ENCODE peak calls at places on chromosomes 12 and 14, in six cellular contexts. A is heart right ventricle, L is fibroblast of pulmonary artery, F is GM23248, D is foreskin fibroblast, B is HCT116. T is an unnamed sample.
A peak's percentile ranks its signal among the peaks of the same experiment; 100 is the strongest.

GRCh38 chr14:90600619-90601018 is 203.8 kb downstream of the CALM1 start:
- DNase-seq in A (no peak), L (no peak), F (no peak), D (no peak), B (no peak), T (no peak)

GRCh38 chr12:102406033-102406584 is 74.3 kb downstream of the IGF1 start:
- DNase-seq in A (peak; percentile 40), L (peak; percentile 22), F (peak; percentile 6), D (no peak), B (no peak), T (no peak)

GRCh38 chr14:50363734-50364113 is 33.0 kb downstream of the CDKL1 start:
- DNase-seq in A (no peak), L (peak; percentile 52), F (peak; percentile 69), D (peak; percentile 27), B (no peak), T (no peak)

GRCh38 chr14:77469041-77469440 is 11.1 kb downstream of the AHSA1 start:
- DNase-seq in A (no peak), L (no peak), F (no peak), D (no peak), B (no peak), T (no peak)

GRCh38 chr12:104886418-104887401 is 71.4 kb downstream of the SLC41A2 start:
- DNase-seq in A (no peak), L (peak; percentile 72), F (peak; percentile 50), D (peak; percentile 64), B (peak; percentile 15), T (no peak)

GRCh38 chr14:99260116-99260515 is 11.9 kb downstream of the BCL11B start:
- DNase-seq in A (no peak), L (no peak), F (no peak), D (no peak), B (no peak), T (no peak)

GRCh38 chr12:9120487-9121184 is 4.9 kb upstream of the A2M start:
- DNase-seq in A (no peak), L (no peak), F (no peak), D (no peak), B (no peak), T (no peak)

GRCh38 chr12:92144045-92144630 is 1.5 kb downstream of the BTG1 start:
- DNase-seq in A (peak; percentile 84), L (peak; percentile 98), F (peak; percentile 95), D (peak; percentile 95), B (peak; percentile 66), T (peak; percentile 89)

GRCh38 chr14:25049559-25050493 is at the start of gene STXBP6:
- DNase-seq in A (peak; percentile 74), L (peak; percentile 55), F (peak; percentile 92), D (peak; percentile 73), B (no peak), T (no peak)

DNA sequence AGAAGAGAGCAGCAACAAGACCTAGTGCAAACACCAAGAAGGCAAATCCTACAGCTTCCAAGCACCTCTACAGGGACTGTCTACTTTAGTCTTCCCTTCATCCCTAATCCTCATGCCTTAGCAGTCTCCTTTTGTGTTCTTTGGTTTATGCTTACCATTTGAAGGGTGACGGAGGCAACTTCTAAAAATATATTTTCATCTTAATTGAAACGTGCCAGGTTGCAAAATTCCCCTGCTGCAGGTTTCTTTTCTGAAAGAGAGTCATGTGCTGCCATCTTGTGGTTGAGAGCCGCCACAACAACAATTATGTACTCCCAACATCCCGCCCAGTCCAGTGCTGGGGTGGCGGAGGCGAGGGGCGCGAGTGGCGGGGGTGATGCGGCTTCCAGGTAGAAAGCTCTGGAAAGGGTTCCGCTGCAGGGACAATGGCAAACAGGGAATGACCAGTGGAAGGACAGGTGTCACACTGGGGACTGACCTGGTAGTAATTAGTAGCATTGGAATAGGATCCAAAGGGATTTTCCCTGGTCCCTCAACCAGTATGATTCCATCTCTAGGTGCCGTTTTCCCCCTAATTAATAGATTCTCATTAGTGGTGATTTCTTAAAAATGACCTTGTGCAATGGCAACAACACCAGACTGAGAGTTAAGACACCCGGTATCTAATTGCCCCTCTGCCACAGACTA is 80.3 kb upstream of the GNG2 start:
- DNase-seq in A (peak; percentile 69), L (peak; percentile 72), F (peak; percentile 72), D (peak; percentile 30), B (peak; percentile 49), T (no peak)
- H3K4me3 ChIP-seq in A (no peak overlapping the region), L (no peak overlapping the region), F (peak overlapping the region; percentile 53), D (no peak overlapping the region), B (no peak overlapping the region), T (no peak overlapping the region)

DNA sequence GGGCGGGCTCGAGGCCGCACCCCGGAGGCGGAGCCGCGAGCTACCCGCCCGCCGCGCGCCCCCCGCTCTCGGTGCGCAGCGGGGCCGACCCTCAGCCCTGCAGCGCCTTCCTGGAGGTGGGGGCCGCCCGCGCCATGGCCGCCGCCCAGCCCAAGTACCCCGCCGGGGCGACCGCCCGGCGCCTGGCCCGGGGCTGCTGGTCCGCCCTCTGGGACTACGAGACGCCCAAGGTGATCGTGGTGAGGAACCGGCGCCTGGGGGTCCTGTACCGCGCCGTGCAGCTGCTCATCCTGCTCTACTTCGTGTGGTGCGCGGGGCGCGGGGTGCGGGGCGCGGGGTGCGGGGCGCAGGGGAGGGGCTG is at the start of gene P2RX2:
- DNase-seq in A (no peak), L (no peak), F (no peak), D (no peak), B (no peak), T (no peak)
- H3K4me3 ChIP-seq in A (no peak within 1 kb of the TSS), L (no peak within 1 kb of the TSS), F (no peak within 1 kb of the TSS), D (no peak within 1 kb of the TSS), B (no peak within 1 kb of the TSS), T (no peak within 1 kb of the TSS)

DNA sequence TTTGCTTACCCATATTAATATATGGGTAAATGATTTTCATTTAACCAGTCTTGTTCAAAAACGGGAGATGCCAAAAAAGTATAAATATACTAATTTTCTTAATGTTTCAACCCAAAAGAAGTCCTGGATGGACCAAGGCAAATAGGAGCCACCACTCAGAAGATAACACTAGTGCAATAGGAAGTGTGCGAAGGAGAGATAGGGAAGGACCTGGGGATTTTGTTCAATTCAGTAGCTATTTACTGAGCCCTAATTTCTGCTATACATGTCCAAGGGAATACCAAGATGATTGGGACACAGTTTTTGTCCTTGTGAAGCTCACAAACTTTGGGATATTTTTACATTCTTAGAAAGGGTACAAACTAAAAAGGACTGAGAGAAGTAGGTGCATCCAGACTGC is 1.5 kb downstream of the CMAS start:
- DNase-seq in A (no peak), L (no peak), F (no peak), D (no peak), B (no peak), T (no peak)
- H3K4me3 ChIP-seq in A (peak overlapping the region; percentile 99), L (peak overlapping the region; percentile 90), F (peak overlapping the region; percentile 95), D (no peak overlapping the region), B (no peak overlapping the region), T (no peak overlapping the region)

GRCh38 chr14:68789002-68789797 is 3.7 kb downstream of the ZFP36L1 start:
- DNase-seq in A (peak; percentile 88), L (peak; percentile 76), F (peak; percentile 88), D (no peak), B (no peak), T (no peak)
- H3K4me3 ChIP-seq in A (peak overlapping the region; percentile 90), L (peak overlapping the region; percentile 100), F (peak overlapping the region; percentile 80), D (peak overlapping the region; percentile 80), B (peak overlapping the region; percentile 89), T (peak overlapping the region; percentile 99)

DNA sequence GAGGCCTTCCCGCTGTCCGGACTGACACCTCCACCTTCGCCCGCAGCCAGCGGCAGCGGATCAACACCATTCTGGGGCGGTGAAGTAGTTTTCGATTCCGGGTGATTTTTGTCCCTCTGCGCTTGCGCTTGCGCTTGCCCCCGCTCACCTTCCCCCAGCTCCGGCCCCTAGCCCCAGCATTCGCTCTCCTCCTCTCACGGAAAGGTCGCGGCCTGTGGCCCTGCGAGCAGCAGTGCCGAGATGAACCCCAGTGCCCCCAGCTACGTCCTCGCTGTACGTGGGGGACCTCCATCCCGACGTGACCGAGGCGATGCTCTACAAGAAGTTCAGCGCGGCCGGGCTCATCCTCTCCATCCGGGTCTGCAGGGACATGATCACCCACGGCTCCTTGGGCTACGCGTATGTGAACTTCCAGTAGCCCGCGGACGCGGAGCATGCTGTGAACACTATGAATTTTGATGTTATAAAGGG is 22.7 kb upstream of the SRGAP1 start:
- DNase-seq in A (no peak), L (no peak), F (peak; percentile 72), D (no peak), B (no peak), T (no peak)
- H3K4me3 ChIP-seq in A (peak overlapping the region; percentile 51), L (peak overlapping the region; percentile 51), F (peak overlapping the region; percentile 80), D (peak overlapping the region; percentile 51), B (no peak overlapping the region), T (peak overlapping the region; percentile 57)

GRCh38 chr14:101054671-101055070 is 151.1 kb upstream of the RTL1 start:
- DNase-seq in A (no peak), L (no peak), F (no peak), D (no peak), B (no peak), T (no peak)
- H3K4me3 ChIP-seq in A (no peak overlapping the region), L (no peak overlapping the region), F (no peak overlapping the region), D (no peak overlapping the region), B (no peak overlapping the region), T (no peak overlapping the region)

GRCh38 chr14:93967637-93968250 is 8.6 kb downstream of the ASB2 start:
- DNase-seq in A (no peak), L (no peak), F (no peak), D (no peak), B (no peak), T (no peak)
- H3K4me3 ChIP-seq in A (no peak overlapping the region), L (no peak overlapping the region), F (no peak overlapping the region), D (no peak overlapping the region), B (no peak overlapping the region), T (no peak overlapping the region)